ENCODE peak calls at places on chromosomes 5 and 9, in nine cellular contexts. M is cardiac muscle cell, I is Panc1, Y is spleen, L is AG04450, P is adrenal gland, S is keratinocyte, D is uterus, N is upper lobe of right lung. C is an unnamed sample.

GRCh38 chr5:115194671-115195070 is 25.0 kb upstream of the TRIM36 start:
- DNase-seq in N (no peak), P (no peak), M (no peak), L (no peak), D (no peak), Y (no peak), S (no peak), I (no peak), C (no peak)

GRCh38 chr5:39253211-39253610 is 33.8 kb upstream of the FYB1 start:
- DNase-seq in M (no peak), L (no peak), P (no peak), D (no peak), N (no peak), I (no peak), Y (no peak), S (no peak), C (no peak)

GRCh38 chr5:172437445-172438303 is 16.7 kb downstream of the SH3PXD2B start:
- DNase-seq in I (no peak), M (peak; percentile 88), Y (no peak), L (no peak), S (no peak), D (peak; percentile 68), N (peak; percentile 81), P (peak; percentile 97), C (peak; percentile 74)

GRCh38 chr5:61362796-61363364 is 30.8 kb downstream of the ZSWIM6 start:
- DNase-seq in N (no peak), M (peak; percentile 23), D (no peak), P (no peak), S (no peak), Y (no peak), L (no peak), I (no peak), C (no peak)

GRCh38 chr5:101143526-101143925 is 240.4 kb upstream of the ST8SIA4 start:
- DNase-seq in I (no peak), L (no peak), N (no peak), P (no peak), M (no peak), S (no peak), Y (no peak), D (no peak), C (no peak)

GRCh38 chr5:170330568-170331054 is 33.0 kb upstream of the LCP2 start:
- DNase-seq in Y (no peak), L (no peak), S (no peak), I (no peak), P (no peak), D (no peak), M (no peak), N (no peak), C (no peak)

GRCh38 chr9:38130724-38131123 is 61.7 kb upstream of the SHB start:
- DNase-seq in N (peak; percentile 28), M (no peak), S (no peak), P (peak; percentile 55), Y (no peak), I (no peak), L (no peak), D (no peak), C (no peak)

GRCh38 chr5:170293273-170293672 is 4.3 kb downstream of the LCP2 start:
- DNase-seq in L (no peak), S (no peak), Y (peak; percentile 94), I (no peak), M (no peak), P (peak; percentile 47), N (peak; percentile 78), D (no peak), C (peak; percentile 82)

GRCh38 chr5:54649041-54649504 is 131.5 kb downstream of the SNX18 start:
- DNase-seq in D (no peak), I (no peak), S (no peak), N (no peak), M (no peak), L (no peak), Y (peak; percentile 81), P (no peak), C (no peak)

GRCh38 chr9:13268469-13268868 is 11.0 kb downstream of the MPDZ start:
- DNase-seq in N (no peak), Y (no peak), L (no peak), D (no peak), P (no peak), I (no peak), S (no peak), M (no peak), C (no peak)

GRCh38 chr5:32388429-32389111 is 56.0 kb downstream of the ZFR start:
- DNase-seq in S (no peak), N (no peak), P (no peak), L (peak; percentile 13), M (no peak), I (no peak), Y (no peak), D (no peak), C (no peak)

GRCh38 chr9:93676310-93677054 is 100.1 kb downstream of the PHF2 start:
- DNase-seq in S (no peak), M (no peak), P (peak; percentile 11), L (no peak), I (no peak), N (peak; percentile 62), D (peak; percentile 10), Y (peak; percentile 68), C (peak; percentile 19)

GRCh38 chr5:141729387-141730006 is 47.5 kb upstream of the ARAP3 start:
- DNase-seq in M (no peak), I (no peak), P (no peak), L (no peak), S (no peak), D (no peak), Y (no peak), N (no peak), C (no peak)

GRCh38 chr9:128657796-128658195 is 1.1 kb upstream of the DYNC2I2 start:
- DNase-seq in L (no peak), M (no peak), D (no peak), S (no peak), N (no peak), I (no peak), Y (no peak), P (no peak), C (no peak)

GRCh38 chr9:77672183-77672582 is 24.1 kb upstream of the GNA14 start:
- DNase-seq in L (no peak), M (no peak), Y (no peak), N (no peak), D (no peak), I (no peak), P (no peak), S (no peak), C (no peak)

GRCh38 chr9:1869843-1870242 is 145.3 kb upstream of the SMARCA2 start:
- DNase-seq in N (no peak), P (no peak), Y (no peak), S (no peak), L (no peak), I (no peak), D (no peak), M (peak; percentile 63), C (no peak)

GRCh38 chr9:125970340-125970739 is 223.2 kb downstream of the PBX3 start:
- DNase-seq in Y (no peak), P (no peak), L (no peak), D (no peak), I (no peak), N (no peak), S (no peak), M (no peak), C (no peak)

GRCh38 chr5:143968071-143968878 is 156.3 kb downstream of the HMHB1 start:
- DNase-seq in L (peak; percentile 21), N (no peak), P (no peak), Y (no peak), D (no peak), M (peak; percentile 7), S (no peak), I (peak; percentile 48), C (no peak)

GRCh38 chr9:91170951-91171350 is 190.8 kb downstream of the AUH start:
- DNase-seq in L (no peak), I (no peak), S (no peak), M (no peak), D (no peak), N (no peak), P (no peak), Y (no peak), C (no peak)
- TF ChIP-seq CTCF in L (no peak), I (no peak), S (no peak), M (no peak), D (no peak), N (no peak), P (no peak), Y (no peak), C (no peak)

GRCh38 chr5:93691997-93692396 is 49.4 kb downstream of the POU5F2 start:
- DNase-seq in L (no peak), S (no peak), P (no peak), I (no peak), M (no peak), N (no peak), D (no peak), Y (no peak), C (no peak)
- H3K9me3 ChIP-seq in L (no peaks in the 10 kb centered on the region), S (no peaks in the 10 kb centered on the region), P (no peaks in the 10 kb centered on the region), I (peaks cover 4% of the 10 kb centered on the region), M (no peaks in the 10 kb centered on the region), N (no peaks in the 10 kb centered on the region), D (no peaks in the 10 kb centered on the region), Y (peaks cover 46% of the 10 kb centered on the region), C (peaks cover 32% of the 10 kb centered on the region)

GRCh38 chr5:72251386-72251785 is 68.7 kb downstream of the MRPS27 start:
- DNase-seq in M (no peak), L (no peak), D (no peak), I (no peak), Y (no peak), P (no peak), S (no peak), N (no peak), C (no peak)

GRCh38 chr5:72248352-72249032 is 71.5 kb downstream of the MRPS27 start:
- DNase-seq in D (peak; percentile 44), I (no peak), N (no peak), Y (no peak), M (peak; percentile 15), L (no peak), S (no peak), P (peak; percentile 77), C (no peak)

GRCh38 chr5:72252574-72253155 is 67.4 kb downstream of the MRPS27 start:
- DNase-seq in D (no peak), M (no peak), L (no peak), I (no peak), Y (no peak), N (no peak), P (no peak), S (no peak), C (no peak)

GRCh38 chr5:72255237-72255636 is 64.8 kb downstream of the MRPS27 start:
- DNase-seq in Y (no peak), L (no peak), D (no peak), M (no peak), N (no peak), P (no peak), I (no peak), S (no peak), C (no peak)

GRCh38 chr5:72252008-72252407 is 68.0 kb downstream of the MRPS27 start:
- DNase-seq in S (no peak), N (no peak), L (no peak), D (no peak), Y (no peak), M (no peak), P (no peak), I (no peak), C (no peak)
- H3K27ac ChIP-seq in S (no peak overlapping the region), N (no peak overlapping the region), L (no peak overlapping the region), D (no peak overlapping the region), Y (no peak overlapping the region), M (no peak overlapping the region), P (no peak overlapping the region), I (no peak overlapping the region), C (no peak overlapping the region)

DNA sequence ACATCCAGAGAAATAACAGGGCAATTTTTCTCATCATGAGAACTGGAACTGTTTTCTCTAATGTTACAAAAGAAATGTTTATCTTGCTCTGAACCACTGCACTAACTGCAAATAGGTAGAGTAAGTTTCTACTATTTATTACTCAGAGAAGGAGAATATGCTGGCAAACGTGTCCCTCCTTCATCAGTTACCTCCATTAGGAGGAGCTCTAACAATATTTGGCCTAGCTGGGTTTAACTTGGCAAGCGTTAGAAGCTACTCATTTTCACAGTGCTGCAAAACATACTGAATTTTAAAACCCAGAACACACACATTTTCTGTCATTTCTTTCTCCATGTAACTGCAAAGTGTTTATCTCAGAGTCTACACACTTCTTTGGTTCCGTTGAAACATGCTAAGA is 101.0 kb upstream of the GABRG2 start:
- DNase-seq in Y (no peak), L (no peak), M (peak; percentile 42), P (no peak), D (no peak), N (no peak), S (no peak), I (no peak), C (no peak)
- TF ChIP-seq CTCF in Y (no peak), L (no peak), M (no peak), P (peak; percentile 40), D (peak; percentile 11), N (peak; percentile 35), S (no peak), I (peak; percentile 38), C (peak; percentile 20)